ENCODE peak calls at places on chromosomes 16 and 17, in six cellular contexts. L is hepatocyte, N is colonic mucosa, R is left lung, M is uterus, Z is adrenal gland. S is an unnamed sample.

GRCh38 chr17:39753514-39754160 is 15.9 kb downstream of the GRB7 start:
- DNase-seq in R (peak), N (peak), Z (peak), L (peak), M (no peak), S (no peak)

GRCh38 chr17:45018514-45019176 is 32.8 kb downstream of the DCAKD start:
- DNase-seq in L (peak), N (peak), Z (peak), M (no peak), R (no peak), S (peak)

GRCh38 chr16:86421995-86422394 is 88.3 kb upstream of the FOXF1 start:
- DNase-seq in R (no peak), L (no peak), M (no peak), Z (no peak), N (no peak), S (no peak)

GRCh38 chr17:18920911-18921441 is 31.0 kb upstream of the SLC5A10 start:
- DNase-seq in R (no peak), L (no peak), M (no peak), N (peak), Z (no peak), S (no peak)

GRCh38 chr17:14471052-14471451 is 170.2 kb downstream of the HS3ST3B1 start:
- DNase-seq in N (no peak), L (peak), Z (no peak), M (no peak), R (no peak), S (no peak)

GRCh38 chr17:41869426-41869825 is 4.2 kb upstream of the KLHL11 start:
- DNase-seq in M (no peak), L (no peak), N (no peak), R (no peak), Z (no peak), S (no peak)

GRCh38 chr16:4512473-4512872 is 26.1 kb downstream of the CDIP1 start:
- DNase-seq in L (no peak), M (no peak), N (no peak), Z (no peak), R (no peak), S (no peak)

GRCh38 chr17:32484628-32485027 is 2.2 kb upstream of the CDK5R1 start:
- DNase-seq in M (no peak), N (no peak), L (no peak), R (no peak), Z (no peak), S (no peak)

GRCh38 chr16:1090620-1091587 is 5.1 kb downstream of the C1QTNF8 start:
- DNase-seq in Z (peak), M (no peak), L (peak), N (no peak), R (no peak), S (peak)

GRCh38 chr16:51971184-51971583 is 575.8 kb downstream of the TOX3 start:
- DNase-seq in L (peak), M (no peak), N (no peak), Z (no peak), R (no peak), S (peak)

GRCh38 chr17:78789663-78790181 is 7.6 kb upstream of the CYTH1 start:
- DNase-seq in R (peak), N (peak), Z (peak), L (peak), M (no peak), S (no peak)

GRCh38 chr16:14252860-14253259 is 181.7 kb downstream of the MRTFB start:
- DNase-seq in L (no peak), Z (no peak), N (no peak), M (no peak), R (no peak), S (no peak)

GRCh38 chr17:82198092-82198491 is 14.6 kb downstream of the CCDC57 start:
- DNase-seq in L (no peak), Z (no peak), N (no peak), M (no peak), R (no peak), S (no peak)

GRCh38 chr16:66167564-66168291 is 198.8 kb upstream of the CDH5 start:
- DNase-seq in N (no peak), R (no peak), M (no peak), Z (no peak), L (peak), S (no peak)

GRCh38 chr16:17258848-17259713 is 211.7 kb downstream of the XYLT1 start:
- DNase-seq in N (no peak), Z (no peak), R (peak), M (no peak), L (no peak), S (no peak)

GRCh38 chr16:82034981-82035612 is at the start of gene HSD17B2:
- DNase-seq in M (no peak), N (peak), R (no peak), Z (no peak), L (peak), S (no peak)

GRCh38 chr17:36721560-36722120 is 120.3 kb downstream of the MRM1 start:
- DNase-seq in R (no peak), N (no peak), Z (no peak), M (no peak), L (no peak), S (no peak)

GRCh38 chr17:79809530-79810137 is 12.8 kb upstream of the CBX8 start:
- DNase-seq in M (no peak), N (peak), Z (no peak), R (no peak), L (no peak), S (no peak)

GRCh38 chr16:77946834-77947233 is 75.5 kb upstream of the CLEC3A start:
- DNase-seq in R (no peak), M (no peak), L (peak), Z (no peak), N (no peak), S (peak)

GRCh38 chr16:77955127-77955526 is 67.2 kb upstream of the CLEC3A start:
- DNase-seq in L (no peak), R (no peak), N (no peak), Z (no peak), M (no peak), S (peak)

GRCh38 chr16:77956231-77956630 is 66.1 kb upstream of the CLEC3A start:
- DNase-seq in L (no peak), Z (no peak), N (no peak), M (no peak), R (no peak), S (no peak)

GRCh38 chr16:77949445-77949844 is 72.9 kb upstream of the CLEC3A start:
- DNase-seq in L (no peak), N (no peak), M (no peak), Z (no peak), R (no peak), S (no peak)

DNA sequence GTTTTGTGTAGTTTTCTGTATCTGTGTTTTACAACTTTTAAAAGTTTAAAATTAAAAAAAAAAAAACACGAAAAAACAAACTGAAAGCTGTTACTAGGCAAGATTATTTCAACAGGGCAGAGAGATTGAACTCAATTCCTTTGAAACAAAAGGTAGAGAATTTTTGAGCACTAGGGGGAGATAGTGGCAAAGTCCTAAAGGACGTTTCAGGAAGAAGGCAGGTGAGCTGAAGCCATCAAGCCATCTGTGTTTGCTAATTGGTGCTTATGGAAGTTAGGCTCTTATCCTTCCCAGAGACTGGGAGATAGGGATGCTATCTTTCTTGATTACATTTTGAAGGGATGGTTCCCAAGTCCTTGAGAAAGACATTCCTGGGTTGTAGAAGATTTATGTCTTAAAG is 70.6 kb upstream of the CLEC3A start:
- DNase-seq in M (no peak), N (no peak), R (no peak), L (peak), Z (no peak), S (peak)
- TF ChIP-seq CTCF in M (no peak), N (peak), R (no peak), L (peak), Z (no peak), S (peak)

GRCh38 chr16:56635441-56635967 is 3.0 kb upstream of the MT1A start:
- DNase-seq in N (no peak), Z (no peak), R (peak), L (no peak), M (no peak), S (no peak)

GRCh38 chr16:56640076-56640475 is 1.6 kb downstream of the MT1A start:
- DNase-seq in M (no peak), Z (no peak), N (no peak), L (no peak), R (no peak), S (no peak)

GRCh38 chr16:56636616-56637413 is 1.7 kb upstream of the MT1A start:
- DNase-seq in M (no peak), L (no peak), R (no peak), N (no peak), Z (no peak), S (no peak)

GRCh38 chr16:56639045-56639444 is 579 bp downstream of the MT1A start:
- DNase-seq in N (no peak), Z (no peak), R (no peak), M (no peak), L (no peak), S (no peak)

GRCh38 chr16:56637814-56638750 is at the start of gene MT1A:
- DNase-seq in M (peak), L (peak), R (peak), Z (peak), N (peak), S (no peak)
- H3K27ac ChIP-seq in M (no peak), L (no peak), R (peak), Z (peak), N (no peak), S (no peak)

DNA sequence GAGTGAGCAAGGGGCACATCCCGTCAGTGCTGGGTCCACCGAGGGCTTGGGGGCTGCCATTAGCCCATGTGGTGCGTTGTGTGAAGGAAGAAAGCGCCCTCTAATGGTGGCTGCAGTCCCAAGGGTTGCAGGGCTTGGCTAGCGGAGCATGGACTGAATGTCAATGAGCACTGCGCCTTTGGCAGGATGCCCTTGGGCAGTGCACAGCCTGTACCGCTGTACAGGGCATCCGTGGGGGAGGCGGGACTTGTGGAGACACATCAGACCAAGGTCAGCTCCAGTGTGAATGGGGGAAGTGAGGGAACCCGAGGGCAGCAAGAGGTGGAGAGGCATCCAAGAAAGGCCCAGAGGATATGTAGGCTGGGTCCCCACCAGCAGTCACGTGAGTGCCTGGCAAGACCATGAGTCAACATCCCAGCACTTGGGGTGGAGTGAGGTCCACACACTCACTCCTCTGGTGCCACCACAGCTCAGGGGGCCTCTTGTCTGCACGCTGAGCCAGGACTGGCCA is 75.5 kb upstream of the MED9 start:
- DNase-seq in N (no peak), L (no peak), R (no peak), M (no peak), Z (no peak), S (peak)
- TF ChIP-seq CTCF in N (no peak), L (no peak), R (no peak), M (no peak), Z (no peak), S (peak)

GRCh38 chr17:60086822-60087591 is 8.3 kb upstream of the HEATR6 start:
- DNase-seq in L (no peak), N (no peak), M (no peak), Z (no peak), R (peak), S (peak)
- H3K27ac ChIP-seq in L (peak), N (no peak), M (no peak), Z (no peak), R (no peak), S (no peak)

GRCh38 chr17:77266891-77267341 is 126.1 kb downstream of the SEC14L1 start:
- DNase-seq in N (no peak), Z (no peak), L (no peak), R (peak), M (no peak), S (no peak)
- TF ChIP-seq CTCF in N (no peak), Z (no peak), L (peak), R (no peak), M (no peak), S (peak)